ENCODE peak calls at places on chromosomes 11 and 22, in ten cellular contexts. H is H1, X is stomach, G is Panc1, P is sigmoid colon, C is spleen, M is SK-N-SH, A is K562, E is GM12878, D is breast epithelium. F is an unnamed sample.

GRCh38 chr11:108586600-108586999 is 7.0 kb downstream of the EXPH5 start:
- DNase-seq in H (no peak), X (no peak), G (no peak), P (no peak), C (no peak), M (no peak), A (no peak), E (no peak), D (no peak), F (no peak)

GRCh38 chr11:125287467-125288232 is 123.1 kb downstream of the PKNOX2 start:
- DNase-seq in H (no peak), X (no peak), G (no peak), P (peak; percentile 79), C (no peak), M (peak; percentile 54), A (no peak), E (no peak), D (no peak), F (no peak)

GRCh38 chr22:44697423-44698179 is 4.4 kb upstream of the PRR5 start:
- DNase-seq in H (peak; percentile 75), X (peak; percentile 87), G (peak; percentile 42), P (peak; percentile 86), C (peak; percentile 94), M (peak; percentile 91), A (peak; percentile 64), E (no peak), D (peak; percentile 50), F (peak; percentile 88)

GRCh38 chr11:73012121-73012863 is 129.8 kb downstream of the FCHSD2 start:
- DNase-seq in H (no peak), X (no peak), G (no peak), P (no peak), C (no peak), M (no peak), A (no peak), E (no peak), D (no peak), F (no peak)

GRCh38 chr22:30245985-30246901 is at the start of gene LIF:
- DNase-seq in H (no peak), X (no peak), G (no peak), P (no peak), C (peak; percentile 84), M (peak; percentile 83), A (peak; percentile 26), E (no peak), D (no peak), F (peak; percentile 52)

GRCh38 chr11:75024068-75024449 is 35.3 kb downstream of the NEU3 start:
- DNase-seq in H (no peak), X (no peak), G (no peak), P (no peak), C (no peak), M (no peak), A (no peak), E (no peak), D (no peak), F (no peak)

GRCh38 chr11:113725411-113725810 is 19.3 kb upstream of the TMPRSS5 start:
- DNase-seq in H (no peak), X (no peak), G (no peak), P (no peak), C (no peak), M (no peak), A (no peak), E (no peak), D (no peak), F (no peak)

GRCh38 chr11:33557201-33557600 is 143.4 kb downstream of the C11orf91 start:
- DNase-seq in H (no peak), X (no peak), G (no peak), P (no peak), C (no peak), M (no peak), A (no peak), E (no peak), D (peak; percentile 79), F (no peak)

GRCh38 chr11:117705866-117706265 is 91.2 kb downstream of the DSCAML1 start:
- DNase-seq in H (no peak), X (no peak), G (no peak), P (no peak), C (no peak), M (no peak), A (no peak), E (no peak), D (no peak), F (no peak)

GRCh38 chr11:10937416-10937815 is 79.6 kb upstream of the ZBED5 start:
- DNase-seq in H (no peak), X (no peak), G (no peak), P (no peak), C (no peak), M (no peak), A (no peak), E (no peak), D (no peak), F (no peak)

GRCh38 chr11:125974284-125974683 is 28.4 kb downstream of the VSIG10L2 start:
- DNase-seq in H (no peak), X (no peak), G (no peak), P (no peak), C (no peak), M (no peak), A (no peak), E (no peak), D (no peak), F (no peak)

GRCh38 chr22:38132794-38133193 is 22.3 kb upstream of the BAIAP2L2 start:
- DNase-seq in H (no peak), X (no peak), G (no peak), P (no peak), C (peak; percentile 62), M (no peak), A (no peak), E (no peak), D (no peak), F (no peak)

GRCh38 chr11:27255447-27255828 is 107.6 kb downstream of the CCDC34 start:
- DNase-seq in H (no peak), X (no peak), G (no peak), P (no peak), C (no peak), M (no peak), A (no peak), E (no peak), D (no peak), F (no peak)

GRCh38 chr22:35785181-35785923 is 67.7 kb downstream of the APOL5 start:
- DNase-seq in H (no peak), X (no peak), G (no peak), P (no peak), C (no peak), M (no peak), A (no peak), E (no peak), D (no peak), F (no peak)

GRCh38 chr11:47641585-47642098 is 717 bp downstream of the MTCH2 start:
- DNase-seq in H (no peak), X (no peak), G (no peak), P (no peak), C (no peak), M (peak; percentile 23), A (no peak), E (no peak), D (no peak), F (no peak)

GRCh38 chr11:124801636-124802312 is 1.6 kb upstream of the MSANTD2 start:
- DNase-seq in H (no peak), X (no peak), G (no peak), P (no peak), C (no peak), M (no peak), A (no peak), E (no peak), D (no peak), F (no peak)

GRCh38 chr22:43562843-43563242 is 151.0 kb downstream of the MPPED1 start:
- DNase-seq in H (no peak), X (no peak), G (no peak), P (no peak), C (no peak), M (no peak), A (no peak), E (no peak), D (no peak), F (no peak)

GRCh38 chr22:25711491-25711890 is 30.5 kb upstream of the MYO18B start:
- DNase-seq in H (no peak), X (no peak), G (no peak), P (no peak), C (no peak), M (no peak), A (no peak), E (no peak), D (no peak), F (no peak)
- H3K4me1 ChIP-seq in H (no peaks in the 10 kb centered on the region), X (no peaks in the 10 kb centered on the region), G (no peaks in the 10 kb centered on the region), P (no peaks in the 10 kb centered on the region), C (no peaks in the 10 kb centered on the region), M (no peaks in the 10 kb centered on the region), A (no peaks in the 10 kb centered on the region), E (peaks cover 5% of the 10 kb centered on the region), D (no peaks in the 10 kb centered on the region), F (no peaks in the 10 kb centered on the region)

DNA sequence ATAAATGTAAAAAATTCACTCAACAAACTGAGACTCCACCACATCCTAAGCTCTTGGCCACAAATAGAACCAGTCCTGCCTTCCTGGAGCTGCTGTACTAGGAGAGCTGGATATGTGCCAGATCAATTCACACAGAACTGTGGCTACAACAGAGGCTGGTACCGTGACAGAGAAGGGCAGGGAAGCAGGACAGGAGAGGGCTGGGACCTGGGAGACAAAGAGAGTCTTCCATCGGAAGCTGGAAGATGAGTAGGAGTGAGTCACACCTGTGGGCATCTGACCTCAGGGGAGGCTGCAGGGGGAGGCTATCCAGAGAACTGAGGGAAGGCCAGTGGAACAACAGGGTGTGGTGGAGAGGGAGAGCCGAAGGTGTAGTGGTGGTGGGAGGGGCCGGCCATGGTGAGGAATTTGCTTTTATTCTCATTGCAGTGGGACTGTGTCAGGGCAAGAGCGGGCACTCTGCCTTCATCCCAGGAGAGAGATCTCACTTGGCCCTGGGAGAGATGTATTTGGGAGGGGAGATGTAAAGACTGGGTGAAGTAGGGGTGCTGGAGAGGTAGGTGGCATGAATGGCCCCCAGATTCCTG is 1.9 kb upstream of the LTBP3 start:
- DNase-seq in H (no peak), X (no peak), G (no peak), P (peak; percentile 69), C (no peak), M (no peak), A (no peak), E (no peak), D (peak; percentile 74), F (peak; percentile 64)
- TF ChIP-seq POLR2AphosphoS5 in H (no peak), X (no peak), G (no peak), P (no peak), C (no peak), M (no peak), A (no peak), E (no peak), D (no peak), F (no peak)

DNA sequence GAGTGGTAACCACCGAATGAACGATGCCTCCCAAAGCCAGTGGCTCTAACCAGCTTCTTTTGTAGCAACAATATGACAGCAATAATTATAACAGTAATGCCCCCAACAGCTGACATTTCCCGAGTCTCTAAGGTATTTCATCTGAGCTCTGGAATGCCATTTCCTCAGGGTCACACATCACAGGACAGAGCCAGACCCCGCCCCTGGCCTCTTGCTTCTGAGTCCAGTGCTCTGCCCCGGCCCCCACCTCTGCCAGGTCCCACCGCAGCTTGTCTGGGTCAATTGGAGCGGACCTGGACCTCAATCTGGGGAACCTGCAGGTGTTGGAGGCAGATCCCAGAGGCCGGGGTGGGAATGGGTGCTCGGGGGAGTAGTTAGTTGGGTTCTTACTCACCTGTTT is 63.8 kb downstream of the IGLL1 start:
- DNase-seq in H (no peak), X (no peak), G (no peak), P (no peak), C (no peak), M (no peak), A (no peak), E (no peak), D (no peak), F (no peak)
- H3K4me1 ChIP-seq in H (peaks cover 2% of the 10 kb centered on the region), X (peaks cover 9% of the 10 kb centered on the region), G (peaks cover 14% of the 10 kb centered on the region), P (peaks cover 57% of the 10 kb centered on the region), C (peaks cover 19% of the 10 kb centered on the region), M (peaks cover 10% of the 10 kb centered on the region), A (peaks cover 11% of the 10 kb centered on the region), E (no peaks in the 10 kb centered on the region), D (peaks cover 8% of the 10 kb centered on the region), F (peaks cover 7% of the 10 kb centered on the region)

GRCh38 chr11:128610765-128611617 is 23.6 kb upstream of the ETS1 start:
- DNase-seq in H (no peak), X (no peak), G (no peak), P (no peak), C (peak; percentile 94), M (no peak), A (no peak), E (peak; percentile 93), D (no peak), F (peak; percentile 77)
- TF ChIP-seq POLR2AphosphoS5 in H (no peak), X (no peak), G (no peak), P (no peak), C (peak; percentile 89), M (no peak), A (no peak), E (peak; percentile 78), D (no peak), F (no peak)